ENCODE peak calls at places on chromosomes 2 and 18, in six cellular contexts. U is H1, O is HepG2, B is SK-N-SH, L is K562, A is GM12878. Y is an unnamed sample.

GRCh38 chr2:227785293-227785692 is 28.3 kb upstream of the CCL20 start:
- DNase-seq in U (no peak), O (no peak), B (no peak), L (no peak), A (no peak), Y (no peak)

GRCh38 chr2:28088970-28089369 is 198.4 kb downstream of the BABAM2 start:
- DNase-seq in U (no peak), O (no peak), B (no peak), L (no peak), A (no peak), Y (no peak)

GRCh38 chr2:137348301-137348700 is 583.0 kb downstream of the THSD7B start:
- DNase-seq in U (no peak), O (no peak), B (no peak), L (no peak), A (no peak), Y (no peak)

GRCh38 chr2:101699939-101700442 is 2.5 kb downstream of the MAP4K4 start:
- DNase-seq in U (no peak), O (peak), B (no peak), L (no peak), A (no peak), Y (no peak)

GRCh38 chr18:13437801-13438506 is 219.4 kb downstream of the LDLRAD4 start:
- DNase-seq in U (no peak), O (no peak), B (no peak), L (no peak), A (no peak), Y (no peak)

GRCh38 chr18:49618741-49619392 is 57.0 kb downstream of the LIPG start:
- DNase-seq in U (no peak), O (no peak), B (no peak), L (no peak), A (no peak), Y (no peak)

GRCh38 chr2:26435106-26435505 is 33.4 kb downstream of the DRC1 start:
- DNase-seq in U (no peak), O (no peak), B (no peak), L (no peak), A (no peak), Y (no peak)

GRCh38 chr2:160075171-160075570 is 12.8 kb upstream of the PLA2R1 start:
- DNase-seq in U (no peak), O (no peak), B (no peak), L (no peak), A (no peak), Y (no peak)

GRCh38 chr2:162623888-162624287 is 214.7 kb downstream of the KCNH7 start:
- DNase-seq in U (no peak), O (no peak), B (no peak), L (no peak), A (no peak), Y (no peak)

GRCh38 chr2:233470007-233470687 is 96.4 kb downstream of the USP40 start:
- DNase-seq in U (no peak), O (no peak), B (peak), L (peak), A (no peak), Y (no peak)

GRCh38 chr2:220075835-220076234 is 448.4 kb downstream of the SLC4A3 start:
- DNase-seq in U (no peak), O (no peak), B (no peak), L (no peak), A (no peak), Y (no peak)

GRCh38 chr2:86032861-86033595 is 72.7 kb downstream of the POLR1A start:
- DNase-seq in U (no peak), O (no peak), B (no peak), L (no peak), A (no peak), Y (no peak)

GRCh38 chr2:200377774-200378336 is 71.4 kb downstream of the SPATS2L start:
- DNase-seq in U (no peak), O (peak), B (peak), L (peak), A (no peak), Y (no peak)

GRCh38 chr2:97733341-97734035 is 20.1 kb downstream of the ZAP70 start:
- DNase-seq in U (no peak), O (no peak), B (no peak), L (no peak), A (no peak), Y (no peak)

GRCh38 chr2:112917856-112918255 is 6.9 kb downstream of the IL37 start:
- DNase-seq in U (no peak), O (no peak), B (no peak), L (no peak), A (no peak), Y (no peak)

GRCh38 chr2:112912403-112912802 is 1.4 kb downstream of the IL37 start:
- DNase-seq in U (no peak), O (no peak), B (no peak), L (no peak), A (no peak), Y (no peak)

GRCh38 chr2:112916625-112917024 is 5.7 kb downstream of the IL37 start:
- DNase-seq in U (no peak), O (no peak), B (no peak), L (no peak), A (no peak), Y (no peak)

GRCh38 chr2:112916145-112916571 is 5.2 kb downstream of the IL37 start:
- DNase-seq in U (no peak), O (no peak), B (no peak), L (no peak), A (no peak), Y (no peak)

GRCh38 chr2:112915300-112916144 is 4.6 kb downstream of the IL37 start:
- DNase-seq in U (no peak), O (no peak), B (no peak), L (no peak), A (no peak), Y (no peak)
- TF ChIP-seq GABPA in U (no peak), O (no peak), B (no peak), L (no peak), A (no peak), Y (no peak)

DNA sequence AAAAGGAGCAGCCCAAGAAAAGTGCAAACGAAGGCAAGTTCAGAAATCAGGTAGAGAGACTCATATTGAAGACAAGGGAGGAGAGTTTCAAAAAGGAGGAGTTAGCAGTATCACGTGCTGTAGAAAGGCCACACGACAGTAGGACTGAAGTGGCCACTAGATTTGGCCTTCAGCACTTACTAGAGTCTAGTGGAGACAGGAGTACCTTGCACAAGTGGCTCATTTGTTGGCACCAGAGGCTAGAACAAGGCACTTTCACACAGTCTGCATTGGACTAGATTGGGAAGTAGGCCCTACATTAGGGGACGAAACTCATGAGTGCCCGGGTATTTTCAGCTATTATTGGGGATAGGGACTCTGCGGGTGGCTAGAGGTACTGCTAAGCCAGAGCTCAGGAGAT is 1.6 kb upstream of the NCOA1 start:
- DNase-seq in U (peak), O (no peak), B (no peak), L (no peak), A (no peak), Y (no peak)
- TF ChIP-seq GABPA in U (no peak), O (no peak), B (no peak), L (no peak), A (no peak), Y (no peak)

DNA sequence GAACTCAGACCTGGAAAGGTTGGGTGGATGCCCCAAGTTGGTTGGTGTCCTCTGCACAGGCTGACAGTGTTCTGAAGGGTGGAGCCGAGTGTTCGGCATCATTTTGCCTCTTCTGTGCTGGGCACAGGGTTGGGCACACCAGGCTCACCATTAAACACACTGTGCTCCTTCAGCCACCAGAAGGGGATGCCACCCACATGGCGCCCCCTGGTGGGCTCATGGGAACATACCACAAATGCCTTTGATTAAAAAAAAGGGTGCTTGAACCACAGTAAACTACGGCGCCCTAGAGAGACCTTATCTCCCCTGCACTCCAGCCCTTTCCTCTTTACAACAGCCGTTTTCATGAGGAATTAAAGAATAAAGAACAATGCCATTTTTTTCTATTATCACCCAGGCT is 89.4 kb downstream of the CELF4 start:
- DNase-seq in U (peak), O (peak), B (peak), L (peak), A (no peak), Y (no peak)
- TF ChIP-seq GABPA in U (no peak), O (no peak), B (no peak), L (no peak), A (no peak), Y (no peak)

GRCh38 chr2:9135804-9136558 is 70.6 kb upstream of the ASAP2 start:
- DNase-seq in U (no peak), O (no peak), B (no peak), L (no peak), A (no peak), Y (no peak)
- TF ChIP-seq GABPA in U (no peak), O (no peak), B (no peak), L (no peak), A (no peak), Y (no peak)

Y was measured in HL-60.